ENCODE peak calls at places on chromosomes 16 and 17, in five cellular contexts. N is fibroblast of mammary gland, X is GM10248, J is heart right ventricle, Z is NB4. P is an unnamed sample.
A peak's percentile ranks its signal among the peaks of the same experiment; 100 is the strongest.

GRCh38 chr16:86994651-86995171 is 322.5 kb downstream of the C16orf95 start:
- DNase-seq in X (no peak), Z (peak; percentile 86), N (peak; percentile 94), J (no peak), P (peak; percentile 42)

GRCh38 chr17:14748036-14748715 is 447.3 kb downstream of the HS3ST3B1 start:
- DNase-seq in X (peak; percentile 25), N (peak; percentile 79), J (no peak), Z (peak; percentile 79), P (peak; percentile 73)

GRCh38 chr17:58215685-58216084 is 3.4 kb downstream of the MKS1 start:
- DNase-seq in X (no peak), Z (no peak), J (no peak), N (no peak), P (peak; percentile 17)

GRCh38 chr16:89096768-89097527 is 3.3 kb downstream of the ACSF3 start:
- DNase-seq in X (no peak), N (no peak), Z (no peak), J (no peak), P (no peak)

GRCh38 chr17:6894206-6894528 is 62.6 kb upstream of the TEKT1 start:
- DNase-seq in X (peak; percentile 45), Z (no peak), J (no peak), N (peak; percentile 30), P (no peak)

GRCh38 chr17:7060165-7060890 is 16.4 kb upstream of the SLC16A11 start:
- DNase-seq in J (no peak), X (no peak), N (peak; percentile 87), Z (peak; percentile 59), P (peak; percentile 90)

GRCh38 chr16:58661199-58661830 is 23.3 kb downstream of the SLC38A7 start:
- DNase-seq in X (peak; percentile 75), J (peak; percentile 49), N (peak; percentile 91), Z (peak; percentile 86), P (peak; percentile 90)

GRCh38 chr16:89737341-89738071 is 16.2 kb downstream of the ZNF276 start:
- DNase-seq in X (no peak), N (no peak), J (no peak), Z (no peak), P (no peak)

GRCh38 chr17:83192161-83192788 is 112.9 kb downstream of the METRNL start:
- DNase-seq in Z (peak; percentile 17), N (peak; percentile 72), X (no peak), J (no peak), P (no peak)

GRCh38 chr17:48907713-48908046 is 527 bp upstream of the UBE2Z start:
- DNase-seq in J (no peak), X (no peak), N (peak; percentile 65), Z (no peak), P (no peak)

GRCh38 chr17:74769266-74769855 is 6.8 kb downstream of the NAT9 start:
- DNase-seq in X (no peak), J (no peak), N (no peak), Z (no peak), P (no peak)

GRCh38 chr16:74107795-74108610 is 188.6 kb upstream of the PSMD7 start:
- DNase-seq in X (peak; percentile 25), N (peak; percentile 33), Z (peak; percentile 76), J (peak; percentile 13), P (peak; percentile 73)

GRCh38 chr17:77089118-77089477 is 51.7 kb upstream of the SEC14L1 start:
- DNase-seq in X (no peak), Z (peak; percentile 29), J (no peak), N (no peak), P (no peak)

GRCh38 chr16:56310685-56311084 is 114.7 kb downstream of the AMFR start:
- DNase-seq in N (no peak), Z (no peak), J (no peak), X (no peak), P (no peak)

GRCh38 chr17:45270828-45271418 is 9.0 kb upstream of the SPATA32 start:
- DNase-seq in Z (peak; percentile 57), X (no peak), J (no peak), N (no peak), P (no peak)
- TF ChIP-seq CTCF in Z (peak; percentile 80), X (peak; percentile 45), J (peak; percentile 61), N (peak; percentile 48), P (peak; percentile 50)

DNA sequence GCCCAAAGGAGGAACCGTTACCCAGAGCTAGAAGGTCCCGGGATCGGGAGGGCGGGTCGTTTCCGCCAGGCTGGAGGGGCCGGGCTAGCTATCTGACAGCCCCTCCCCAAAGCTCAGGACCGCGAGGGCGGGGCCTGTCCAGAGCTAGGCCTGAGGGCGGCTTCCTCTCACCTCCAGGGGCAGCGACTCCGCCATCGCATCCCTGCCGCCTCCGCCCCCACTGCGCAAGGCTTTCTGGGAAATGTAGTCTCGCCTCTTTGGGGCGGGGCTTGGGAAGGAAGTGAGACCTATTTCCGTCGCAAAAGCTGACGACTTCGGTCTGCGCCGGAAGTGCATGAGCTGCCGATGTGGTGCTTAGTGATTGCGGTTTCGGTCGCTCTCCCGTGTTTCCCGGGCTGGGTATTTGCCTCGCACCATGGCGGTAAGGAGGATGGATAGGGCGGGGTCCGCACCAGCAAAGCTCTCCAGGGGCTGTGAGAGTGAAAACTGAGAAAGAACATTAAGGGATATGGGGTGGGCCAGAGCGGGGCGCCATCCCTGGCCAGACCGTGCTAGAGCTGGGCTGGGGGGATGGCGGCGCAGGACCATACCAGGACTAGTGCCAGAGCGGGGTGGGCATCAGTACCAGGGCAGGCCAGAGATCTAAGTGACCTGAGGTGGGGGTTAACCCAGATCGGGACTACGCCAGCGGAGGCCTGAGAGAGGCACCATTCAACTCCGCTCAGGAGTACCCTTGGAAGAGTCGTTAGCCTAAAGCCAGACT is at the start of gene TMEM208:
- DNase-seq in Z (peak; percentile 100), X (peak; percentile 99), J (peak; percentile 98), N (peak; percentile 98), P (peak; percentile 99)
- TF ChIP-seq CTCF in Z (peak; percentile 10), X (peak; percentile 13), J (no peak), N (no peak), P (no peak)

GRCh38 chr17:33178641-33179040 is 114.5 kb downstream of the ASIC2 start:
- DNase-seq in Z (no peak), J (no peak), N (no peak), X (no peak), P (no peak)

GRCh38 chr17:33169580-33170285 is 123.4 kb downstream of the ASIC2 start:
- DNase-seq in J (no peak), X (no peak), N (peak; percentile 25), Z (no peak), P (peak; percentile 18)

GRCh38 chr17:33171931-33172330 is 121.2 kb downstream of the ASIC2 start:
- DNase-seq in J (no peak), N (no peak), Z (no peak), X (no peak), P (no peak)

GRCh38 chr17:33175565-33175964 is 117.5 kb downstream of the ASIC2 start:
- DNase-seq in N (no peak), X (no peak), J (no peak), Z (no peak), P (no peak)
- TF ChIP-seq CTCF in N (no peak), X (no peak), J (no peak), Z (no peak), P (no peak)

GRCh38 chr16:17835118-17835949 is 364.6 kb upstream of the XYLT1 start:
- DNase-seq in X (no peak), Z (no peak), J (no peak), N (peak; percentile 88), P (no peak)
- TF ChIP-seq CTCF in X (no peak), Z (no peak), J (no peak), N (no peak), P (no peak)

GRCh38 chr17:36132421-36132831 is 28.8 kb downstream of the CCL4 start:
- DNase-seq in Z (no peak), X (no peak), J (no peak), N (no peak), P (no peak)

GRCh38 chr17:36135465-36135864 is 31.8 kb downstream of the CCL4 start:
- DNase-seq in J (no peak), Z (peak; percentile 39), N (no peak), X (no peak), P (no peak)

GRCh38 chr17:36136031-36136430 is 32.4 kb downstream of the CCL4 start:
- DNase-seq in J (no peak), X (peak; percentile 29), N (no peak), Z (peak; percentile 63), P (no peak)

GRCh38 chr17:36131931-36132330 is 28.3 kb downstream of the CCL4 start:
- DNase-seq in J (no peak), Z (no peak), N (no peak), X (no peak), P (no peak)

GRCh38 chr17:36133629-36134259 is 30.1 kb downstream of the CCL4 start:
- DNase-seq in J (peak; percentile 16), N (peak; percentile 38), X (no peak), Z (no peak), P (peak; percentile 44)
- TF ChIP-seq CTCF in J (no peak), N (no peak), X (no peak), Z (no peak), P (no peak)

P was measured in MCF 10A.